ENCODE peak calls at places on chromosome 17, in six cellular contexts. G is A549, W is BJ, X is SK-N-SH, S is dorsolateral prefrontal cortex, M is lung. N is an unnamed sample.

GRCh38 chr17:45227101-45227591 is 5.5 kb downstream of the FMNL1 start:
- DNase-seq in W (no peak), X (no peak), G (no peak), M (no peak), S (no peak), N (no peak)

GRCh38 chr17:41377546-41377945 is 4.6 kb downstream of the KRT34 start:
- DNase-seq in S (no peak), W (peak), M (no peak), X (no peak), G (no peak), N (no peak)

GRCh38 chr17:82929011-82929622 is 89.3 kb upstream of the ZNF750 start:
- DNase-seq in W (no peak), S (peak), X (no peak), G (no peak), M (no peak), N (no peak)

GRCh38 chr17:19381741-19382444 is 3.6 kb downstream of the MAPK7 start:
- DNase-seq in M (no peak), W (no peak), G (no peak), S (no peak), X (no peak), N (no peak)

GRCh38 chr17:21573961-21574610 is 118.2 kb upstream of the KCNJ18 start:
- DNase-seq in S (peak), X (peak), W (peak), M (no peak), G (no peak), N (no peak)

GRCh38 chr17:67448449-67448848 is 71.4 kb downstream of the PITPNC1 start:
- DNase-seq in W (no peak), X (no peak), S (no peak), G (no peak), M (no peak), N (no peak)

GRCh38 chr17:81567191-81567590 is 15.0 kb upstream of the FAAP100 start:
- DNase-seq in G (no peak), S (no peak), W (no peak), X (no peak), M (no peak), N (no peak)

GRCh38 chr17:44916781-44917241 is 1.5 kb upstream of the GFAP start:
- DNase-seq in G (no peak), X (peak), M (no peak), S (peak), W (no peak), N (no peak)

GRCh38 chr17:9912146-9913099 is 7.4 kb upstream of the RCVRN start:
- DNase-seq in G (no peak), W (no peak), X (no peak), M (no peak), S (no peak), N (no peak)

GRCh38 chr17:68195667-68196393 is 52.0 kb upstream of the AMZ2 start:
- DNase-seq in M (no peak), G (no peak), S (no peak), W (no peak), X (peak), N (no peak)

GRCh38 chr17:65823713-65824112 is 262.3 kb upstream of the AXIN2 start:
- DNase-seq in S (no peak), X (no peak), M (no peak), W (no peak), G (no peak), N (no peak)

GRCh38 chr17:41069031-41069430 is 3.4 kb upstream of the KRTAP2-4 start:
- DNase-seq in W (no peak), S (no peak), X (no peak), G (no peak), M (no peak), N (no peak)

GRCh38 chr17:16997514-16998429 is 25.9 kb upstream of the TNFRSF13B start:
- DNase-seq in W (no peak), S (no peak), M (no peak), X (peak), G (peak), N (no peak)

GRCh38 chr17:29619251-29619650 is 3.5 kb downstream of the CORO6 start:
- DNase-seq in X (peak), S (no peak), G (no peak), W (no peak), M (no peak), N (no peak)

GRCh38 chr17:49730078-49730786 is 22.5 kb upstream of the SLC35B1 start:
- DNase-seq in W (peak), X (no peak), S (peak), M (peak), G (no peak), N (peak)

GRCh38 chr17:45299311-45299710 is 17.5 kb downstream of the MAP3K14 start:
- DNase-seq in X (peak), S (no peak), G (no peak), W (no peak), M (no peak), N (no peak)

GRCh38 chr17:43814714-43815113 is 18.2 kb downstream of the MPP3 start:
- DNase-seq in M (no peak), W (peak), X (no peak), S (no peak), G (no peak), N (peak)

GRCh38 chr17:79796570-79797491 is at the start of gene CBX8:
- DNase-seq in X (peak), M (peak), W (peak), G (peak), S (peak), N (peak)
- TF ChIP-seq CTCF in X (no peak), M (peak), W (peak), G (no peak), S (peak), N (no peak)

GRCh38 chr17:5110816-5111215 is 862 bp downstream of the ZNF232 start:
- DNase-seq in X (no peak), M (no peak), W (no peak), S (no peak), G (no peak), N (no peak)
- TF ChIP-seq CTCF in X (no peak), M (no peak), W (no peak), S (no peak), G (no peak), N (no peak)

DNA sequence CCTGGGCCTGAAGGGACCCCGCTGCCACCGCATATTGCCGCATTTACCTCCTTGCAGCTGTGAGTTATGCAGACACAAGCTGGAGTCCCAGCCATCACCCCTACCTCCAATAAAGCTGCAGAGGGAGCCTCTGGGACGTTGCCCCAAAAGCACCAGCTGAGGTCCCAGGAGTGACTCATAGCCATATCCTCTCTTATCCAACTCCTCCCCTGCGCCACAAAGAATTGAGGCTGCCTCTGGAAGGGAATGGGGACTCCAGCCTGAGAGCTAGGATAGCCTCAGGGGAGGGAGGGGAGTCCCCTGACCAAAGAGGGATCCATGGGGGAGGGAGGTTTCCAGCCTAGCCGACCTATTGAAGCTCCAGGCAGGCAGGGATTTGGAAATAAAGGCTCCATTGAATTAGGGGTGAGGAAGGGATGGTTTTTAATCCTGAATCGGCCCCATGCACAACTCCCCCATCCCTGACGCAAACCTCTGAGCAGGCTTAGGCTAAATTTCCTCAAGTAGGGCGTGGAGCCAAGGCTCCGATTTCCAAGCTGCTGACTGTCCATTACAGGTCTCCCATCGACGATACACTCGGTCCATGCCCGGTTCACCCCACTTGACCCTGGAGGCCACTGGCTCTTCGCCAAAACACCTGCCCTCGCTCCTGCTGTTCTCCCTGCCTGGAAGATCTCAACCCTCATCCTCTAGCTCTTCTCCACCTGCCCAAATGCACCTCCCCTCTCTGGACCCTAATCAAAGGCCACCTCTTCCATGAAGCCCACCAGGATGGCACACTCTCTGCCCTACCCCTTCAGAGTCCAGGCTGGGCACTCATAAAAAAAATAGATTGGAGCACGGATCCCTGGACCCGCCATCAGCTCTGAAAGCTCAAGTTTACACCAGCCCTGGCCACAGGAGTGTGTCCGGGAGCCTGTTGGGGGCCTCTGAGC is 27.5 kb downstream of the PIMREG start:
- DNase-seq in G (peak), S (no peak), M (no peak), X (no peak), W (no peak), N (no peak)
- TF ChIP-seq CTCF in G (no peak), S (no peak), M (no peak), X (no peak), W (peak), N (peak)

GRCh38 chr17:39872700-39873099 is 4.7 kb downstream of the ZPBP2 start:
- DNase-seq in G (no peak), S (no peak), W (no peak), M (no peak), X (no peak), N (no peak)
- TF ChIP-seq CTCF in G (peak), S (peak), W (peak), M (no peak), X (peak), N (peak)